ENCODE peak calls at places on chromosome 10, in ten cellular contexts. One of them, this sample, is unnamed.

GRCh38 chr10:61633665-61634064 is 29.1 kb upstream of the CABCOCO1 start:
- DNase-seq in heart left ventricle: no peak
- DNase-seq in A549: no peak
- DNase-seq in thyroid gland: no peak
- DNase-seq in HCT116: no peak
- DNase-seq in erythroblast: no peak
- DNase-seq in right lobe of liver: no peak
- DNase-seq in tibial nerve: no peak
- DNase-seq in adrenal gland: no peak
- DNase-seq in body of pancreas: no peak
- DNase-seq in this sample: no peak

GRCh38 chr10:35781643-35782035 is 139.5 kb upstream of the FZD8 start:
- DNase-seq in tibial nerve: no peak
- DNase-seq in right lobe of liver: no peak
- DNase-seq in body of pancreas: no peak
- DNase-seq in adrenal gland: no peak
- DNase-seq in erythroblast: peak; percentile 15
- DNase-seq in heart left ventricle: no peak
- DNase-seq in A549: peak; percentile 28
- DNase-seq in thyroid gland: peak; percentile 12
- DNase-seq in HCT116: no peak
- DNase-seq in this sample: no peak

GRCh38 chr10:2886662-2887061 is 180.7 kb upstream of the PFKP start:
- DNase-seq in right lobe of liver: no peak
- DNase-seq in A549: no peak
- DNase-seq in erythroblast: no peak
- DNase-seq in tibial nerve: no peak
- DNase-seq in heart left ventricle: no peak
- DNase-seq in body of pancreas: no peak
- DNase-seq in HCT116: no peak
- DNase-seq in adrenal gland: no peak
- DNase-seq in thyroid gland: no peak
- DNase-seq in this sample: no peak

GRCh38 chr10:70328987-70329386 is 45.2 kb upstream of the NPFFR1 start:
- DNase-seq in heart left ventricle: no peak
- DNase-seq in body of pancreas: no peak
- DNase-seq in right lobe of liver: no peak
- DNase-seq in adrenal gland: no peak
- DNase-seq in A549: no peak
- DNase-seq in HCT116: no peak
- DNase-seq in erythroblast: no peak
- DNase-seq in tibial nerve: no peak
- DNase-seq in thyroid gland: no peak
- DNase-seq in this sample: peak; percentile 85

GRCh38 chr10:75107756-75108683 is 3.4 kb upstream of the SAMD8 start:
- DNase-seq in HCT116: peak; percentile 6
- DNase-seq in body of pancreas: no peak
- DNase-seq in heart left ventricle: peak; percentile 13
- DNase-seq in tibial nerve: no peak
- DNase-seq in thyroid gland: no peak
- DNase-seq in erythroblast: no peak
- DNase-seq in A549: no peak
- DNase-seq in adrenal gland: no peak
- DNase-seq in right lobe of liver: no peak
- DNase-seq in this sample: no peak

GRCh38 chr10:79050896-79051555 is 17.7 kb upstream of the ZMIZ1 start:
- DNase-seq in adrenal gland: no peak
- DNase-seq in body of pancreas: peak; percentile 70
- DNase-seq in erythroblast: no peak
- DNase-seq in HCT116: no peak
- DNase-seq in right lobe of liver: peak; percentile 8
- DNase-seq in A549: no peak
- DNase-seq in heart left ventricle: no peak
- DNase-seq in thyroid gland: no peak
- DNase-seq in tibial nerve: no peak
- DNase-seq in this sample: no peak

GRCh38 chr10:7193369-7193768 is 217.5 kb downstream of the SFMBT2 start:
- DNase-seq in tibial nerve: no peak
- DNase-seq in adrenal gland: no peak
- DNase-seq in body of pancreas: no peak
- DNase-seq in HCT116: no peak
- DNase-seq in erythroblast: no peak
- DNase-seq in right lobe of liver: no peak
- DNase-seq in thyroid gland: no peak
- DNase-seq in heart left ventricle: no peak
- DNase-seq in A549: no peak
- DNase-seq in this sample: no peak

GRCh38 chr10:110357252-110357780 is 52.6 kb upstream of the SMNDC1 start:
- DNase-seq in right lobe of liver: no peak
- DNase-seq in erythroblast: no peak
- DNase-seq in thyroid gland: no peak
- DNase-seq in tibial nerve: no peak
- DNase-seq in adrenal gland: no peak
- DNase-seq in HCT116: peak; percentile 34
- DNase-seq in body of pancreas: no peak
- DNase-seq in A549: peak; percentile 50
- DNase-seq in heart left ventricle: no peak
- DNase-seq in this sample: no peak

GRCh38 chr10:680146-680545 is 9.3 kb downstream of the DIP2C start:
- DNase-seq in tibial nerve: no peak
- DNase-seq in body of pancreas: no peak
- DNase-seq in adrenal gland: peak; percentile 57
- DNase-seq in HCT116: no peak
- DNase-seq in right lobe of liver: no peak
- DNase-seq in heart left ventricle: peak; percentile 49
- DNase-seq in A549: no peak
- DNase-seq in thyroid gland: no peak
- DNase-seq in erythroblast: no peak
- DNase-seq in this sample: no peak

GRCh38 chr10:5991708-5992107 is 14.4 kb upstream of the IL15RA start:
- DNase-seq in HCT116: no peak
- DNase-seq in A549: no peak
- DNase-seq in right lobe of liver: no peak
- DNase-seq in heart left ventricle: no peak
- DNase-seq in tibial nerve: no peak
- DNase-seq in thyroid gland: no peak
- DNase-seq in erythroblast: no peak
- DNase-seq in body of pancreas: no peak
- DNase-seq in adrenal gland: no peak
- DNase-seq in this sample: no peak

GRCh38 chr10:33163941-33164824 is 170.3 kb downstream of the NRP1 start:
- DNase-seq in right lobe of liver: no peak
- DNase-seq in heart left ventricle: no peak
- DNase-seq in body of pancreas: no peak
- DNase-seq in erythroblast: no peak
- DNase-seq in HCT116: no peak
- DNase-seq in A549: peak; percentile 45
- DNase-seq in tibial nerve: no peak
- DNase-seq in adrenal gland: no peak
- DNase-seq in thyroid gland: no peak
- DNase-seq in this sample: peak; percentile 44
- TF ChIP-seq POLR2A in right lobe of liver: no peak
- TF ChIP-seq POLR2A in heart left ventricle: no peak
- TF ChIP-seq POLR2A in body of pancreas: no peak
- TF ChIP-seq POLR2A in erythroblast: no peak
- TF ChIP-seq POLR2A in HCT116: no peak
- TF ChIP-seq POLR2A in A549: no peak
- TF ChIP-seq POLR2A in tibial nerve: no peak
- TF ChIP-seq POLR2A in adrenal gland: no peak
- TF ChIP-seq POLR2A in thyroid gland: no peak
- TF ChIP-seq POLR2A in this sample: no peak

GRCh38 chr10:102582181-102582580 is 62.1 kb upstream of the TRIM8 start:
- DNase-seq in HCT116: no peak
- DNase-seq in right lobe of liver: no peak
- DNase-seq in adrenal gland: no peak
- DNase-seq in tibial nerve: no peak
- DNase-seq in A549: no peak
- DNase-seq in body of pancreas: no peak
- DNase-seq in erythroblast: no peak
- DNase-seq in thyroid gland: no peak
- DNase-seq in heart left ventricle: no peak
- DNase-seq in this sample: no peak
- TF ChIP-seq POLR2A in HCT116: no peak
- TF ChIP-seq POLR2A in right lobe of liver: no peak
- TF ChIP-seq POLR2A in adrenal gland: no peak
- TF ChIP-seq POLR2A in tibial nerve: no peak
- TF ChIP-seq POLR2A in A549: no peak
- TF ChIP-seq POLR2A in body of pancreas: no peak
- TF ChIP-seq POLR2A in erythroblast: no peak
- TF ChIP-seq POLR2A in thyroid gland: no peak
- TF ChIP-seq POLR2A in heart left ventricle: no peak
- TF ChIP-seq POLR2A in this sample: no peak

GRCh38 chr10:4847580-4848020 is 21.6 kb downstream of the AKR1E2 start:
- DNase-seq in right lobe of liver: no peak
- DNase-seq in A549: peak; percentile 96
- DNase-seq in heart left ventricle: no peak
- DNase-seq in tibial nerve: no peak
- DNase-seq in adrenal gland: peak; percentile 41
- DNase-seq in HCT116: no peak
- DNase-seq in thyroid gland: no peak
- DNase-seq in erythroblast: peak; percentile 72
- DNase-seq in body of pancreas: no peak
- DNase-seq in this sample: peak; percentile 16
- TF ChIP-seq POLR2A in right lobe of liver: no peak
- TF ChIP-seq POLR2A in A549: no peak
- TF ChIP-seq POLR2A in heart left ventricle: no peak
- TF ChIP-seq POLR2A in tibial nerve: no peak
- TF ChIP-seq POLR2A in adrenal gland: no peak
- TF ChIP-seq POLR2A in HCT116: no peak
- TF ChIP-seq POLR2A in thyroid gland: no peak
- TF ChIP-seq POLR2A in erythroblast: no peak
- TF ChIP-seq POLR2A in body of pancreas: no peak
- TF ChIP-seq POLR2A in this sample: no peak

GRCh38 chr10:97644961-97645360 is 4.5 kb downstream of the PI4K2A start:
- DNase-seq in adrenal gland: no peak
- DNase-seq in A549: no peak
- DNase-seq in heart left ventricle: no peak
- DNase-seq in body of pancreas: no peak
- DNase-seq in HCT116: no peak
- DNase-seq in erythroblast: no peak
- DNase-seq in tibial nerve: no peak
- DNase-seq in right lobe of liver: no peak
- DNase-seq in thyroid gland: no peak
- DNase-seq in this sample: no peak

GRCh38 chr10:97640868-97641811 is 669 bp downstream of the PI4K2A start:
- DNase-seq in heart left ventricle: peak; percentile 33
- DNase-seq in thyroid gland: peak; percentile 9
- DNase-seq in erythroblast: peak; percentile 71
- DNase-seq in A549: no peak
- DNase-seq in tibial nerve: no peak
- DNase-seq in right lobe of liver: peak; percentile 46
- DNase-seq in HCT116: no peak
- DNase-seq in adrenal gland: peak; percentile 70
- DNase-seq in body of pancreas: peak; percentile 53
- DNase-seq in this sample: peak; percentile 39

GRCh38 chr10:97643586-97643985 is 3.1 kb downstream of the PI4K2A start:
- DNase-seq in erythroblast: no peak
- DNase-seq in HCT116: no peak
- DNase-seq in A549: no peak
- DNase-seq in tibial nerve: no peak
- DNase-seq in body of pancreas: no peak
- DNase-seq in heart left ventricle: no peak
- DNase-seq in adrenal gland: no peak
- DNase-seq in right lobe of liver: no peak
- DNase-seq in thyroid gland: no peak
- DNase-seq in this sample: no peak

GRCh38 chr10:97635577-97635976 is 2.3 kb upstream of the MORN4 start:
- DNase-seq in HCT116: no peak
- DNase-seq in A549: no peak
- DNase-seq in thyroid gland: no peak
- DNase-seq in body of pancreas: no peak
- DNase-seq in heart left ventricle: no peak
- DNase-seq in adrenal gland: no peak
- DNase-seq in tibial nerve: no peak
- DNase-seq in right lobe of liver: no peak
- DNase-seq in erythroblast: no peak
- DNase-seq in this sample: no peak

GRCh38 chr10:97640174-97640867 is at the start of gene PI4K2A:
- DNase-seq in A549: peak; percentile 99
- DNase-seq in right lobe of liver: peak; percentile 99
- DNase-seq in erythroblast: peak; percentile 100
- DNase-seq in HCT116: peak; percentile 99
- DNase-seq in body of pancreas: peak; percentile 99
- DNase-seq in adrenal gland: peak; percentile 100
- DNase-seq in heart left ventricle: peak; percentile 99
- DNase-seq in thyroid gland: peak; percentile 100
- DNase-seq in tibial nerve: peak; percentile 98
- DNase-seq in this sample: peak; percentile 98
- TF ChIP-seq POLR2A in A549: peak; percentile 45
- TF ChIP-seq POLR2A in right lobe of liver: peak; percentile 96
- TF ChIP-seq POLR2A in erythroblast: peak; percentile 92
- TF ChIP-seq POLR2A in HCT116: no peak
- TF ChIP-seq POLR2A in body of pancreas: peak; percentile 45
- TF ChIP-seq POLR2A in adrenal gland: peak; percentile 98
- TF ChIP-seq POLR2A in heart left ventricle: peak; percentile 70
- TF ChIP-seq POLR2A in thyroid gland: peak; percentile 2
- TF ChIP-seq POLR2A in tibial nerve: peak; percentile 88
- TF ChIP-seq POLR2A in this sample: peak; percentile 69

GRCh38 chr10:73991846-73992245 is 6.1 kb upstream of the VCL start:
- DNase-seq in erythroblast: peak; percentile 72
- DNase-seq in HCT116: no peak
- DNase-seq in tibial nerve: peak; percentile 33
- DNase-seq in thyroid gland: no peak
- DNase-seq in heart left ventricle: peak; percentile 46
- DNase-seq in adrenal gland: no peak
- DNase-seq in body of pancreas: peak; percentile 56
- DNase-seq in right lobe of liver: peak; percentile 34
- DNase-seq in A549: no peak
- DNase-seq in this sample: no peak
- TF ChIP-seq POLR2A in erythroblast: no peak
- TF ChIP-seq POLR2A in HCT116: no peak
- TF ChIP-seq POLR2A in tibial nerve: no peak
- TF ChIP-seq POLR2A in thyroid gland: no peak
- TF ChIP-seq POLR2A in heart left ventricle: no peak
- TF ChIP-seq POLR2A in adrenal gland: no peak
- TF ChIP-seq POLR2A in body of pancreas: no peak
- TF ChIP-seq POLR2A in right lobe of liver: no peak
- TF ChIP-seq POLR2A in A549: no peak
- TF ChIP-seq POLR2A in this sample: no peak

GRCh38 chr10:77836299-77836820 is 90.2 kb downstream of the DLG5 start:
- DNase-seq in heart left ventricle: peak; percentile 66
- DNase-seq in right lobe of liver: peak; percentile 54
- DNase-seq in body of pancreas: peak; percentile 73
- DNase-seq in A549: peak; percentile 29
- DNase-seq in thyroid gland: peak; percentile 45
- DNase-seq in erythroblast: peak; percentile 88
- DNase-seq in HCT116: no peak
- DNase-seq in tibial nerve: peak; percentile 46
- DNase-seq in adrenal gland: peak; percentile 96
- DNase-seq in this sample: no peak
- TF ChIP-seq POLR2A in heart left ventricle: no peak
- TF ChIP-seq POLR2A in right lobe of liver: no peak
- TF ChIP-seq POLR2A in body of pancreas: no peak
- TF ChIP-seq POLR2A in A549: no peak
- TF ChIP-seq POLR2A in thyroid gland: no peak
- TF ChIP-seq POLR2A in erythroblast: no peak
- TF ChIP-seq POLR2A in HCT116: no peak
- TF ChIP-seq POLR2A in tibial nerve: peak; percentile 12
- TF ChIP-seq POLR2A in adrenal gland: peak; percentile 52
- TF ChIP-seq POLR2A in this sample: no peak